ENCODE peak calls at places on chromosome 19, in five cellular contexts. One of them, this sample, is unnamed.
A peak's percentile ranks its signal among the peaks of the same experiment; 100 is the strongest.

GRCh38 chr19:12733369-12733896 is 1.1 kb downstream of the TRIR start:
- DNase-seq in H1: no peak
- DNase-seq in neuronal stem cell: peak; percentile 18
- DNase-seq in H9: no peak
- DNase-seq in IMR-90: peak; percentile 45
- DNase-seq in this sample: peak; percentile 86

GRCh38 chr19:41869374-41869955 is 7.6 kb upstream of the CD79A start:
- DNase-seq in IMR-90: no peak
- DNase-seq in neuronal stem cell: no peak
- DNase-seq in H1: no peak
- DNase-seq in H9: no peak
- DNase-seq in this sample: no peak

GRCh38 chr19:10747674-10748073 is 29.8 kb downstream of the DNM2 start:
- DNase-seq in neuronal stem cell: no peak
- DNase-seq in IMR-90: no peak
- DNase-seq in H1: no peak
- DNase-seq in H9: no peak
- DNase-seq in this sample: no peak

GRCh38 chr19:3108775-3109174 is 14.6 kb downstream of the GNA11 start:
- DNase-seq in IMR-90: peak; percentile 50
- DNase-seq in H9: peak; percentile 82
- DNase-seq in neuronal stem cell: peak; percentile 56
- DNase-seq in H1: peak; percentile 86
- DNase-seq in this sample: peak; percentile 48

GRCh38 chr19:47107201-47107952 is 6.2 kb downstream of the ZC3H4 start:
- DNase-seq in H9: no peak
- DNase-seq in neuronal stem cell: no peak
- DNase-seq in IMR-90: peak; percentile 45
- DNase-seq in H1: no peak
- DNase-seq in this sample: no peak

GRCh38 chr19:50344661-50345318 is 15.6 kb upstream of the KCNC3 start:
- DNase-seq in H1: no peak
- DNase-seq in IMR-90: no peak
- DNase-seq in neuronal stem cell: no peak
- DNase-seq in H9: no peak
- DNase-seq in this sample: no peak

GRCh38 chr19:47374876-47375693 is 26.0 kb downstream of the DHX34 start:
- DNase-seq in IMR-90: no peak
- DNase-seq in H9: no peak
- DNase-seq in H1: no peak
- DNase-seq in neuronal stem cell: no peak
- DNase-seq in this sample: no peak

GRCh38 chr19:50890422-50891252 is 17.4 kb downstream of the KLK2 start:
- DNase-seq in neuronal stem cell: no peak
- DNase-seq in H9: no peak
- DNase-seq in IMR-90: peak; percentile 15
- DNase-seq in H1: no peak
- DNase-seq in this sample: no peak

GRCh38 chr19:8025321-8025720 is 19.9 kb upstream of the ELAVL1 start:
- DNase-seq in IMR-90: no peak
- DNase-seq in H1: no peak
- DNase-seq in neuronal stem cell: no peak
- DNase-seq in H9: no peak
- DNase-seq in this sample: no peak

GRCh38 chr19:38667552-38668205 is 20.2 kb downstream of the ACTN4 start:
- DNase-seq in H1: no peak
- DNase-seq in IMR-90: peak; percentile 95
- DNase-seq in neuronal stem cell: no peak
- DNase-seq in H9: no peak
- DNase-seq in this sample: no peak

GRCh38 chr19:43595605-43595998 is 332 bp downstream of the IRGQ start:
- DNase-seq in IMR-90: no peak
- DNase-seq in neuronal stem cell: no peak
- DNase-seq in H1: peak; percentile 53
- DNase-seq in H9: no peak
- DNase-seq in this sample: no peak

GRCh38 chr19:39296906-39297305 is 699 bp downstream of the IFNL1 start:
- DNase-seq in H1: no peak
- DNase-seq in IMR-90: no peak
- DNase-seq in H9: no peak
- DNase-seq in neuronal stem cell: no peak
- DNase-seq in this sample: no peak

GRCh38 chr19:9917322-9917721 is 19.0 kb downstream of the OLFM2 start:
- DNase-seq in H1: no peak
- DNase-seq in H9: peak; percentile 76
- DNase-seq in neuronal stem cell: no peak
- DNase-seq in IMR-90: peak; percentile 60
- DNase-seq in this sample: no peak

GRCh38 chr19:39768811-39769210 is 9.8 kb upstream of the LEUTX start:
- DNase-seq in IMR-90: no peak
- DNase-seq in H9: no peak
- DNase-seq in H1: no peak
- DNase-seq in neuronal stem cell: no peak
- DNase-seq in this sample: no peak

GRCh38 chr19:35354898-35355297 is 3.4 kb upstream of the FFAR3 start:
- DNase-seq in IMR-90: no peak
- DNase-seq in H1: no peak
- DNase-seq in neuronal stem cell: no peak
- DNase-seq in H9: no peak
- DNase-seq in this sample: no peak

GRCh38 chr19:40799558-40800338 is 757 bp downstream of the EGLN2 start:
- DNase-seq in IMR-90: no peak
- DNase-seq in neuronal stem cell: no peak
- DNase-seq in H1: peak; percentile 73
- DNase-seq in H9: no peak
- DNase-seq in this sample: no peak

GRCh38 chr19:21835429-21835809 is 563 bp downstream of the ZNF43 start:
- DNase-seq in IMR-90: no peak
- DNase-seq in neuronal stem cell: no peak
- DNase-seq in H1: no peak
- DNase-seq in H9: no peak
- DNase-seq in this sample: no peak

GRCh38 chr19:41784337-41785239 is 11.8 kb upstream of the CEACAM3 start:
- DNase-seq in H9: no peak
- DNase-seq in neuronal stem cell: no peak
- DNase-seq in H1: no peak
- DNase-seq in IMR-90: no peak
- DNase-seq in this sample: no peak

GRCh38 chr19:35921012-35921411 is 12.9 kb upstream of the TYROBP start:
- DNase-seq in neuronal stem cell: no peak
- DNase-seq in H9: no peak
- DNase-seq in H1: no peak
- DNase-seq in IMR-90: no peak
- DNase-seq in this sample: no peak

GRCh38 chr19:50303558-50303957 is 25.6 kb downstream of the KCNC3 start:
- DNase-seq in H1: no peak
- DNase-seq in IMR-90: no peak
- DNase-seq in neuronal stem cell: no peak
- DNase-seq in H9: no peak
- DNase-seq in this sample: no peak

GRCh38 chr19:33670398-33670797 is 48.6 kb downstream of the CHST8 start:
- DNase-seq in H1: no peak
- DNase-seq in neuronal stem cell: no peak
- DNase-seq in IMR-90: no peak
- DNase-seq in H9: no peak
- DNase-seq in this sample: no peak

GRCh38 chr19:18961767-18962423 is 20.9 kb upstream of the HOMER3 start:
- DNase-seq in H1: peak; percentile 92
- DNase-seq in H9: peak; percentile 99
- DNase-seq in neuronal stem cell: peak; percentile 29
- DNase-seq in IMR-90: no peak
- DNase-seq in this sample: no peak

GRCh38 chr19:18964121-18964520 is 23.1 kb upstream of the HOMER3 start:
- DNase-seq in neuronal stem cell: no peak
- DNase-seq in H9: no peak
- DNase-seq in H1: no peak
- DNase-seq in IMR-90: no peak
- DNase-seq in this sample: no peak

GRCh38 chr19:18966304-18966703 is 25.3 kb upstream of the HOMER3 start:
- DNase-seq in H9: peak; percentile 44
- DNase-seq in H1: no peak
- DNase-seq in IMR-90: no peak
- DNase-seq in neuronal stem cell: no peak
- DNase-seq in this sample: no peak

GRCh38 chr19:18955042-18955441 is 14.0 kb upstream of the HOMER3 start:
- DNase-seq in neuronal stem cell: no peak
- DNase-seq in H9: no peak
- DNase-seq in IMR-90: no peak
- DNase-seq in H1: no peak
- DNase-seq in this sample: no peak

GRCh38 chr19:18960370-18960769 is 19.4 kb upstream of the HOMER3 start:
- DNase-seq in H9: no peak
- DNase-seq in H1: no peak
- DNase-seq in IMR-90: no peak
- DNase-seq in neuronal stem cell: no peak
- DNase-seq in this sample: peak; percentile 29
- H3K18ac ChIP-seq in H9: no peak overlapping the region
- H3K18ac ChIP-seq in H1: no peak overlapping the region
- H3K18ac ChIP-seq in IMR-90: no peak overlapping the region
- H3K18ac ChIP-seq in neuronal stem cell: no peak overlapping the region
- H3K18ac ChIP-seq in this sample: no peak overlapping the region

DNA sequence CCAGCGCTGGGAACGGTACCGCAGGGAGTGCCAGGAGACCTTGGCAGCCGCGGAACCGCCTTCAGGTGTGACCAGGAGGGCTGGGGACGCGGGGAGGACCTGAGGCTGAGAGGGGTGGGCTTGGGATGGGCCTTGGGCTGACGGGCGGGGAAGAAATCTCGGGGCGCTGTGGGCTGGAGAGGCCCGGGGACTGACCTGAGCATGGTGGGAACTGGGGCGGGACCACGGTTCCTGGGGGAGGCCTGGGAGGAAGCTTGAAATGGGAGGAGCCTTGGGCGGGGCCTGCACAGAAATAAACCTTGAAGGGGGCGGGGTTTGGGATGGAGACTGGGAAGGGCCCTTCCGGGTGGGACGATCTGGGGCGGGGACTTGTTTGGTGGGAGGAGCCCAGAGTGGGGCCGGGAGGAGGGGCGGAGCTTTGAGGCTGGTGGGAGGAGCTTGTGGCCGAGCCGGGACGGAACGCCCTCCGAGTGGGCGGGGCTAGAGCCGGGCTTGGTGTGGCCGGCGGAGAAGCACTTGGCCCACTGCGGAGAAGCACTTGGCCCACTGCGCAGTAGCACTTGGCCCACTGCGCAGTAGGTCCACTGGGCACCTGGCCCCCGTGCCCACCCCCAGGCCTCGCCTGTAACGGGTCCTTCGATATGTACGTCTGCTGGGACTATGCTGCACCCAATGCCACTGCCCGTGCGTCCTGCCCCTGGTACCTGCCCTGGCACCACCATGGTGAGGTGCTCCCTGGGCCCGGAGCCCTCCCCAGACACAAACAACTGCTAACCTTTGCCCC is 2.8 kb downstream of the GIPR start:
- DNase-seq in H1: peak; percentile 100
- DNase-seq in neuronal stem cell: peak; percentile 76
- DNase-seq in IMR-90: peak; percentile 72
- DNase-seq in H9: peak; percentile 96
- DNase-seq in this sample: peak; percentile 90
- H2AFZ ChIP-seq in H1: peak overlapping the region; percentile 48
- H2AFZ ChIP-seq in neuronal stem cell: peak overlapping the region; percentile 41
- H2AFZ ChIP-seq in IMR-90: peak overlapping the region; percentile 83
- H2AFZ ChIP-seq in H9: no peak overlapping the region
- H2AFZ ChIP-seq in this sample: peak overlapping the region; percentile 17

GRCh38 chr19:55081773-55082022 is 6.0 kb downstream of the EPS8L1 start:
- DNase-seq in H9: no peak
- DNase-seq in IMR-90: no peak
- DNase-seq in neuronal stem cell: no peak
- DNase-seq in H1: no peak
- DNase-seq in this sample: no peak

GRCh38 chr19:55079400-55080038 is 3.9 kb downstream of the EPS8L1 start:
- DNase-seq in IMR-90: no peak
- DNase-seq in H1: no peak
- DNase-seq in neuronal stem cell: no peak
- DNase-seq in H9: no peak
- DNase-seq in this sample: no peak

GRCh38 chr19:55078996-55079395 is 3.3 kb downstream of the EPS8L1 start:
- DNase-seq in H1: no peak
- DNase-seq in IMR-90: no peak
- DNase-seq in neuronal stem cell: no peak
- DNase-seq in H9: no peak
- DNase-seq in this sample: no peak

GRCh38 chr19:55080915-55081772 is 5.5 kb downstream of the EPS8L1 start:
- DNase-seq in neuronal stem cell: no peak
- DNase-seq in H9: peak; percentile 99
- DNase-seq in H1: peak; percentile 99
- DNase-seq in IMR-90: peak; percentile 44
- DNase-seq in this sample: peak; percentile 84

GRCh38 chr19:55080121-55080914 is 4.6 kb downstream of the EPS8L1 start:
- DNase-seq in H9: peak; percentile 92
- DNase-seq in H1: peak; percentile 94
- DNase-seq in IMR-90: peak; percentile 55
- DNase-seq in neuronal stem cell: no peak
- DNase-seq in this sample: peak; percentile 54
- H3K23ac ChIP-seq in H9: no peak overlapping the region
- H3K23ac ChIP-seq in H1: no peak overlapping the region
- H3K23ac ChIP-seq in IMR-90: peak overlapping the region; percentile 75
- H3K23ac ChIP-seq in neuronal stem cell: peak overlapping the region; percentile 92
- H3K23ac ChIP-seq in this sample: no peak overlapping the region

DNA sequence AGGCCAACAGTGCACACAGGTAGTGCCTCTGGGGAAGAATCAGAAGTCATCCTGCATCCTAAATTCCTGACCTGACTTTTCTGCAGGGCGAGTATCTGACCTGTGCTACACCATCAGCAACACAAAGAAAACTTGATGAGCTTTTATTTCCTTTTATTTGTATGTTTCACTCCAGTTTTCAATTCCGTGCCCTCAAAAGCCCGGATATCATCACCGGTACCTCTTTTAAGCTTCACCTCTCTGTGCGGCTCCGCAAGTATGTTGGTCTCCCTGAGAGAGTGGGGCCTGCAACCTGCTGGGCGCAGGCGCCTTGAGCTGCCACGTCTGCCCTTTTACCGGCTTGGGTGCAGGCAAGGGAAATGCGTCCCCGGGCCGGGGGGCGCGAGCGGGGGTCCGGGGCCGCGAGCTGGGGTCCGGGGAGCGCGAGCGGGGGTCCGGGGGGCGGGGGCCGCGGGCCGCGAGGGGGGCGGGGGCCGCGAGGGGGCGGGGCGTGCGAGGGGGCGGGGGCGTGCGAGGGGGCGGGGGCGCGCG is 4.3 kb upstream of the DUXA start:
- DNase-seq in H9: peak; percentile 75
- DNase-seq in neuronal stem cell: peak; percentile 48
- DNase-seq in H1: peak; percentile 42
- DNase-seq in IMR-90: peak; percentile 39
- DNase-seq in this sample: peak; percentile 3
- H3K18ac ChIP-seq in H9: no peak overlapping the region
- H3K18ac ChIP-seq in neuronal stem cell: peak overlapping the region; percentile 92
- H3K18ac ChIP-seq in H1: no peak overlapping the region
- H3K18ac ChIP-seq in IMR-90: no peak overlapping the region
- H3K18ac ChIP-seq in this sample: no peak overlapping the region

GRCh38 chr19:31049431-31049830 is 299.8 kb downstream of the TSHZ3 start:
- DNase-seq in H1: no peak
- DNase-seq in neuronal stem cell: no peak
- DNase-seq in H9: no peak
- DNase-seq in IMR-90: no peak
- DNase-seq in this sample: no peak
- H2AFZ ChIP-seq in H1: no peak overlapping the region
- H2AFZ ChIP-seq in neuronal stem cell: no peak overlapping the region
- H2AFZ ChIP-seq in H9: no peak overlapping the region
- H2AFZ ChIP-seq in IMR-90: no peak overlapping the region
- H2AFZ ChIP-seq in this sample: no peak overlapping the region